ENCODE peak calls at places on chromosome 19, in four cellular contexts. Z is HepG2, L is HCT116, J is K562. A is an unnamed sample.

GRCh38 chr19:45468803-45469131 is 971 bp downstream of the FOSB start:
- DNase-seq in Z (no peak), L (no peak), J (no peak), A (no peak)

GRCh38 chr19:3184847-3185481 is 766 bp upstream of the NCLN start:
- DNase-seq in Z (no peak), L (no peak), J (peak), A (peak)

GRCh38 chr19:5369304-5369703 is 28.7 kb upstream of the PTPRS start:
- DNase-seq in Z (no peak), L (no peak), J (no peak), A (no peak)

GRCh38 chr19:10061717-10062310 is 24.3 kb upstream of the SHFL start:
- DNase-seq in Z (no peak), L (no peak), J (peak), A (no peak)

GRCh38 chr19:32200312-32201038 is 144.9 kb upstream of the ZNF507 start:
- DNase-seq in Z (no peak), L (no peak), J (no peak), A (no peak)

GRCh38 chr19:55344444-55344843 is 4.8 kb downstream of the KMT5C start:
- DNase-seq in Z (no peak), L (no peak), J (no peak), A (peak)

GRCh38 chr19:50994129-50994528 is 7.3 kb downstream of the KLK8 start:
- DNase-seq in Z (no peak), L (no peak), J (peak), A (no peak)

GRCh38 chr19:36060430-36060829 is 5.7 kb downstream of the WDR62 start:
- DNase-seq in Z (no peak), L (no peak), J (peak), A (peak)

GRCh38 chr19:3725640-3726310 is 17.6 kb downstream of the TJP3 start:
- DNase-seq in Z (no peak), L (peak), J (no peak), A (peak)

GRCh38 chr19:56124578-56124977 is 3.5 kb upstream of the ZNF787 start:
- DNase-seq in Z (no peak), L (no peak), J (no peak), A (no peak)

GRCh38 chr19:4199699-4200293 is 17.3 kb downstream of the ANKRD24 start:
- DNase-seq in Z (peak), L (no peak), J (peak), A (peak)

GRCh38 chr19:35436477-35437141 is 11.4 kb upstream of the FFAR2 start:
- DNase-seq in Z (no peak), L (no peak), J (no peak), A (no peak)

GRCh38 chr19:3324405-3324856 is 42.0 kb upstream of the NFIC start:
- DNase-seq in Z (peak), L (peak), J (peak), A (peak)

GRCh38 chr19:3132971-3133792 is 2.7 kb upstream of the GNA15 start:
- DNase-seq in Z (no peak), L (no peak), J (peak), A (peak)

GRCh38 chr19:24074720-24075119 is 12.3 kb upstream of the ZNF254 start:
- DNase-seq in Z (no peak), L (no peak), J (no peak), A (no peak)

GRCh38 chr19:16160943-16161560 is 12.3 kb downstream of the CIB3 start:
- DNase-seq in Z (peak), L (peak), J (peak), A (no peak)

GRCh38 chr19:3851254-3852176 is 17.3 kb downstream of the ZFR2 start:
- DNase-seq in Z (no peak), L (peak), J (no peak), A (no peak)

GRCh38 chr19:3785938-3786824 is at the start of gene MATK:
- DNase-seq in Z (no peak), L (no peak), J (peak), A (peak)

GRCh38 chr19:56964526-56964925 is 124.0 kb upstream of the PEG3 start:
- DNase-seq in Z (no peak), L (no peak), J (no peak), A (no peak)

GRCh38 chr19:40907968-40908735 is 26.1 kb upstream of the CYP2A7 start:
- DNase-seq in Z (no peak), L (no peak), J (peak), A (no peak)

GRCh38 chr19:16928351-16928750 is 39.6 kb downstream of the F2RL3 start:
- DNase-seq in Z (no peak), L (no peak), J (no peak), A (no peak)

GRCh38 chr19:51251453-51251790 is 542 bp downstream of the SIGLECL1 start:
- DNase-seq in Z (no peak), L (no peak), J (no peak), A (no peak)

GRCh38 chr19:7869910-7870511 is 4.2 kb downstream of the PRR36 start:
- DNase-seq in Z (peak), L (peak), J (peak), A (peak)

GRCh38 chr19:16268676-16269319 is 55.8 kb upstream of the KLF2 start:
- DNase-seq in Z (no peak), L (no peak), J (no peak), A (no peak)

GRCh38 chr19:11797491-11797890 is 832 bp upstream of the ZNF491 start:
- DNase-seq in Z (peak), L (peak), J (peak), A (peak)

GRCh38 chr19:52673014-52673413 is 34.9 kb upstream of the ZNF83 start:
- DNase-seq in Z (no peak), L (no peak), J (no peak), A (no peak)

GRCh38 chr19:49654581-49654980 is 11.1 kb downstream of the IRF3 start:
- DNase-seq in Z (no peak), L (no peak), J (no peak), A (no peak)

GRCh38 chr19:4803736-4804695 is 12.5 kb downstream of the FEM1A start:
- DNase-seq in Z (peak), L (peak), J (peak), A (peak)

GRCh38 chr19:29662604-29663404 is 2.5 kb upstream of the PLEKHF1 start:
- DNase-seq in Z (no peak), L (no peak), J (peak), A (no peak)

GRCh38 chr19:10271543-10272086 is 695 bp downstream of the ICAM1 start:
- DNase-seq in Z (no peak), L (no peak), J (peak), A (peak)

GRCh38 chr19:21323000-21323399 is 6.2 kb downstream of the ZNF708 start:
- DNase-seq in Z (no peak), L (no peak), J (peak), A (no peak)

DNA sequence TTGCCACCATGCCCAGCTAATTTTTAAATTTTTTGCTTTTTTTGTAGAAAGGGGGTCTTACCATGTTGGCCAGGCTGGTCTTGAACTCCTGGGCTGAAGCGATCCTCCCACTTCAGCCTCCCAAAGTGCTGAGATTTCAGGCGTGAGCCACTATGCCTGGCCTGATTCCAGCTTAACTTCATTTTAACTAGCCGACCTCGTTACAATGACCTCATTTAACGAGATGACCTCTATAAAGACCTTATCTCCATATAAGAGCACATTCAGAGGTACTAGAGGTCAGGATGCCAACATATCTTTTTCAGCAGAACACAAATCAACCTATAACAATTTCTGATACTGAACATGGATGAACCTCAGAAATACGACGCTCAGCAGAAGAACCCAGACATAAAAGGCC is 10.6 kb downstream of the KCNN1 start:
- DNase-seq in Z (no peak), L (no peak), J (no peak), A (no peak)
- TF ChIP-seq ELF1 in Z (no peak), L (no peak), J (no peak), A (no peak)

DNA sequence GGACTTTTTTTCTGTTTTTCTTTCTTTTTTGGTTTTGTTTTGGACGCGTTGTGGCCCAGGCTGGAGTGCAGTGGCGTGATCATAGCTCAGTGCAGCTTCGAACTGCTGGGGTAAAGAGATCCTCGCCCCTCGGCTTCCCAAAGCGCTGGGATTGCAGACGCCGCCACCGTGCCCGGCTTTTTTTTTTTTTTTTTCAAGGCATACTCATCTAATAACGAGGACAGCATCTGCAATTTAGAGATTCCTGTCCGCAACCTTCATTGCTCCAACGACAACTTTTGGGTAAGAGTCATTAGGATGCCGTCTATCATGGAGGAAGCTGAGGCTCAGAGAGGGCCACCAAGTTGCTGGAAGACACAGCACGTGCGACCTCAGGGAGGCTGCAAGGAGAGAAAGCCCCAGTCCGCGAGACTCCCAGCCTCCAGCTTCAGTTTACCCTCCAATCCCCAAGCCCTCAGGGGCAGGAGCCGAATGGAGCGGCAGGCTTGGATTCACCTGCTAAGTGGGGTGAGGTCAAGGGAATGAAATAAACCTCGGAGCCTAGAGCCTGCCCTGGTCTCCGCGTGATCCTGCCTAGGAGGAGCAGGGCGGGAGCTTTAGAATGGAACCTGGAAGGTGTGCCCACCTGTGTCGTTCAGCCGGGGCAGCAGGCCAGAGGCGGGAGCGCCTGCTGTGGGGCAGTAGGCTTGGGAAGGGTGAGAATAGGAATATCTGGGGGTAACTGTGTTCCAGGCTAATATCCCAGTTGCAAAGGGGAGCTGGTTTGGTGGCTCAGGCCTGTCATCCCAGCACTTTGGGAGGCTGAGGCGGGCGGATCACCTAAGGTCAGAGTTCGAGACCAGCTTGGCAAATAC is 676 bp upstream of the POLRMT start:
- DNase-seq in Z (no peak), L (no peak), J (no peak), A (no peak)
- TF ChIP-seq ELF1 in Z (no peak), L (no peak), J (no peak), A (no peak)

DNA sequence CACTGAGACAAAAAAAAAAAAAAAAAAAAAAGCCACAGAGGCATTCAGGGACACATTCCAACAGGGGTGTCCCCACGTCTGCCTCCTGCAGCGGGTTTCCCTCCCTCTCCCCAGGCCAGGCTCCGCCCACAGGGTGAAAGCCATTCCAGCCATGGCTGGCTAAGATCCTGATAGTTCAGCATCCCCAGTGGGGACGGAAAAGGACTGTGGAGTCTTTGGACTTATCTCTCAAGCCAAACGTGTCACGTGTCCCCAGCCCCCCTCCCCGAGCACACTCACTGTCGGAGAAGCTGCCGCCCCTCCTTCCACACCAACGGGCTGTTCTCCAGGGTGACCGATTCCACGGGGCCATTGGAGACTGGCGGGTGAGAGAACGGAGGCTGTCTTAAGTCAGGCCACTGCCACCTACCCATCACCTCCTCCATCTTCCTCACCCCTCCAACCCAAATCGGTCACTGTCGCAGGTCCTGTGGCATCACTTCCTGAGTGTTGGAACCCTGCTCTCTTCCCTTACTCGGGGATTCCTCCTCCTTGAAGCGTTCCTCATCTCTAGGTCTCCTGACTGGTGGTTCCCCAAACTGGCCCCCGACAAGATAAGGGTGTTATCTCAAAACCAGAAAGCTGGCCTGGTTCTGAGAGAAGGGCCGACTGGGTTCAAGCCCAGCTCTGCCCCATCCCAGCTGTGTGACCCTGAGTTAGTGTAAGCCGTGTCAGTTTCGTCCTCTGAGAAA is 9.1 kb upstream of the FKRP start:
- DNase-seq in Z (no peak), L (no peak), J (peak), A (no peak)
- TF ChIP-seq ELF1 in Z (no peak), L (no peak), J (peak), A (no peak)

DNA sequence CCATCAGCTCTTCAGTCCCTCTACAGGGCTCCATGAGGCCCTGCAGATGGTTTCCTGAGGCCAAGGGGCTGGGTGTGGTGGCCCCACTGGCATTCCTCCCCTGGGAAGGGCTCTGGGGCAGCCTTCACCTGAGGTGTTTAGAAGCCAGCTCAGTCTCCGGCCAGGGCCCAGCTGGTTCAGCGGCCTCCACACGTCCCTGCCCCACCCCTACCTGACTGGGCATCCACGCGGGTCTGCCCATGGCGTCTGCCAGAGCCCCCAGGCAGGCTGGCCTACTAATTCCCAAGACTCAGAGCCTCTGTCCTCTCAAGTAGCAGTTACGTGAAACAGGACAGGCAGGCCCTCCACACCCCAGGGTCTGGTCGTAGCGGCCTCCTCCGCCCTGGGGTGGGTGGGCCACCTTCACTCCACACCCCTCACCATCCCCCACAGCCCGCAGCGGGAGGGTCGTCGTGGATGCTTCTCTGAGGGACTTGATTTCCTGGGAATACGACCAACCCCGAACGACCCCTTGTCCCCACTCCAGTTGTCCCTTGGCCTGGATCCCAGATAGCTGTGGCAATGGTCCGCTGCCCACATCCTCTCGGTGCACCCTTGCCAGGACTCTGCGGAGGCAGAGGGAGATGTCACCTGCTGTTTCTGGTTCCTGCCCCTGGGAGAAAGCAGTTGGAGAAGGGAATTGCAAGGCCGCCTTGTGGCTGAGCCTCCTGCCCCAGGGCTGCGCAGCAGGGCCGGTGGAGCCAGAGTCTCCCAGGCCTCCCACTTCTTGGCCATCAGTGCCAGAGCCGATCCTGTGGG is 24.3 kb downstream of the CAPN12 start:
- DNase-seq in Z (no peak), L (no peak), J (no peak), A (no peak)
- TF ChIP-seq ELF1 in Z (no peak), L (no peak), J (no peak), A (no peak)

GRCh38 chr19:42594617-42595489 is at the start of gene CEACAM8:
- DNase-seq in Z (no peak), L (no peak), J (no peak), A (no peak)
- TF ChIP-seq ELF1 in Z (no peak), L (no peak), J (no peak), A (no peak)

GRCh38 chr19:33420821-33421220 is 47.3 kb downstream of the CEBPG start:
- DNase-seq in Z (no peak), L (no peak), J (no peak), A (no peak)

GRCh38 chr19:33419763-33420080 is 46.2 kb downstream of the CEBPG start:
- DNase-seq in Z (no peak), L (no peak), J (peak), A (peak)

GRCh38 chr19:33418461-33418860 is 45.0 kb downstream of the CEBPG start:
- DNase-seq in Z (no peak), L (no peak), J (no peak), A (no peak)

GRCh38 chr19:33417751-33418150 is 44.2 kb downstream of the CEBPG start:
- DNase-seq in Z (no peak), L (no peak), J (no peak), A (no peak)

DNA sequence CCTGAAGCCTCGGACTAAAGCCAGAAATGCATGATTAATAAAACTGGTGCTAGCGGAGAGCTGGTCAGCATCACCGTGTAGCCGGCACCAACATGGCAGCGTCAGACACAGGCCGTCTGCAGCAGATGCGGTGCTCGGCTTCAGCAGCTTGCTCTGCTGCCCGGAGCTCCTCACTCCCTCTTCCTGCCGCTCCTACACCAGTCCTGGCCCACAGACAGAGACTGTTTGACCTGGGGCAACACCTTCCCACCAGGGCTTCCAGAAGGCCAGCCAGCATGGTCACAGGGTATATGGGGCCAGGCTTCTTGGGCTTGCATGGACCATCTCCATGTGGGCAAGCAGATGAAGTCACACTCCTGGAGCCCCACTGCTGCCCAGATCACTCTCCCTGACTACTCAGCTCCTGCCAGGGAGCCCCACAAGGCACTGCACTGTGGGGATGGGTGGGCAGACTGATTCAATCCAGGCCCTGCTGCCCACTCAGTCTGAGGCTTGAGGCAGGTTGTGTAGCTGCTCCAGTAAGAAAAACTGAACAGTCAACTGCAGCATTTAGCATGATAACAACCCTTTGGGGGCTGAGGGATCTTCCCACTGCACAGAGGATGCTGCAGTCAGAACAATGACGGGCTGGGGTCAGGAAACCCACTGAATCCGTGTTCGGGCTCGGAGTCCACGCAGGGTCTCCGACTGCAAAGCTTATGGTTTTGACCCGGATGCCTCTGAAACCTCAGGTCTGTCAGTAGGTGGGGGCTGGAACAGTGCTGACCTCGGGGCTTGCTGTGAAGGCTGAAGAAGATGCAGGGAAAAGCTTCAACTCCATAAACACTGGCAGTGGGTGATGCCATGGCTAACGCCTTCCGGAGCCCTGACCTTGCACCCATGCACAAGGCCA is 45.6 kb downstream of the CEBPG start:
- DNase-seq in Z (no peak), L (no peak), J (no peak), A (no peak)
- TF ChIP-seq ELF1 in Z (no peak), L (no peak), J (no peak), A (no peak)

GRCh38 chr19:8973501-8974091 is 36.6 kb downstream of the MUC16 start:
- DNase-seq in Z (no peak), L (no peak), J (peak), A (no peak)
- TF ChIP-seq ELF1 in Z (no peak), L (no peak), J (no peak), A (no peak)

A was measured in SK-N-SH.